ENCODE peak calls at places on chromosomes 7 and 10, in seven cellular contexts. Z, H, C, T, W, P and N are unnamed samples.

GRCh38 chr7:68892211-68892610 is 706.1 kb upstream of the AUTS2 start:
- DNase-seq in P (no peak), Z (peak), C (no peak), T (no peak), H (peak), W (no peak), N (peak)

GRCh38 chr7:134480730-134481129 is 21.8 kb upstream of the AKR1B1 start:
- DNase-seq in H (peak), P (peak), Z (peak), C (peak), W (no peak), T (peak), N (peak)

GRCh38 chr7:82789883-82790609 is 346.5 kb upstream of the CACNA2D1 start:
- DNase-seq in P (peak), C (no peak), T (no peak), Z (no peak), H (peak), W (no peak), N (no peak)

GRCh38 chr7:23654508-23654907 is 25.5 kb upstream of the FAM221A start:
- DNase-seq in C (peak), Z (peak), T (no peak), H (no peak), P (peak), W (peak), N (peak)

GRCh38 chr7:1033546-1034145 is 10.7 kb upstream of the GPR146 start:
- DNase-seq in W (no peak), Z (no peak), T (no peak), H (no peak), P (no peak), C (no peak), N (no peak)

GRCh38 chr7:2012981-2013380 is 219.8 kb downstream of the MAD1L1 start:
- DNase-seq in T (no peak), H (peak), Z (no peak), W (peak), C (no peak), P (peak), N (no peak)

GRCh38 chr10:132310701-132311337 is 3.1 kb upstream of the STK32C start:
- DNase-seq in W (no peak), H (no peak), Z (no peak), C (no peak), T (no peak), P (no peak), N (peak)

GRCh38 chr10:123870260-123870659 is 21.3 kb downstream of the CPXM2 start:
- DNase-seq in P (peak), C (no peak), W (no peak), Z (no peak), H (peak), T (no peak), N (no peak)

GRCh38 chr10:26357203-26357602 is 80.9 kb upstream of the APBB1IP start:
- DNase-seq in T (no peak), Z (peak), P (no peak), H (no peak), C (no peak), W (no peak), N (no peak)

GRCh38 chr10:127123626-127124025 is 72.8 kb downstream of the INSYN2A start:
- DNase-seq in T (no peak), C (no peak), Z (no peak), H (peak), W (no peak), P (peak), N (no peak)

GRCh38 chr10:11213156-11213555 is 195.5 kb downstream of the CELF2 start:
- DNase-seq in P (no peak), H (no peak), T (no peak), Z (no peak), C (no peak), W (no peak), N (no peak)

GRCh38 chr7:123096434-123096833 is 100.9 kb upstream of the TAS2R16 start:
- DNase-seq in P (peak), W (no peak), C (no peak), H (no peak), T (peak), Z (peak), N (peak)

GRCh38 chr10:49140306-49141175 is 6.7 kb upstream of the FAM170B start:
- DNase-seq in P (no peak), Z (no peak), C (no peak), W (no peak), H (no peak), T (no peak), N (no peak)

GRCh38 chr10:93437000-93437945 is 44.9 kb downstream of the MYOF start:
- DNase-seq in W (no peak), T (peak), H (peak), C (peak), P (peak), Z (peak), N (peak)

GRCh38 chr7:128347573-128348147 is 4.0 kb upstream of the RBM28 start:
- DNase-seq in C (peak), W (peak), P (peak), Z (peak), T (no peak), H (no peak), N (peak)

GRCh38 chr7:123692471-123692877 is 36.8 kb downstream of the LMOD2 start:
- DNase-seq in Z (no peak), P (no peak), C (no peak), H (no peak), W (no peak), T (no peak), N (no peak)

GRCh38 chr10:6781133-6781770 is 201.2 kb upstream of the PRKCQ start:
- DNase-seq in C (no peak), W (no peak), Z (no peak), T (no peak), P (no peak), H (no peak), N (no peak)
- H3K4me3 ChIP-seq in C (no peak), W (no peak), Z (no peak), T (peak), P (no peak), H (no peak), N (no peak)

GRCh38 chr10:44966816-44967509 is 7.4 kb downstream of the RASSF4 start:
- DNase-seq in Z (no peak), T (no peak), H (no peak), W (no peak), C (no peak), P (peak), N (no peak)
- TF ChIP-seq CTCF in Z (no peak), T (peak), H (peak), W (peak), C (no peak), P (no peak), N (peak)

DNA sequence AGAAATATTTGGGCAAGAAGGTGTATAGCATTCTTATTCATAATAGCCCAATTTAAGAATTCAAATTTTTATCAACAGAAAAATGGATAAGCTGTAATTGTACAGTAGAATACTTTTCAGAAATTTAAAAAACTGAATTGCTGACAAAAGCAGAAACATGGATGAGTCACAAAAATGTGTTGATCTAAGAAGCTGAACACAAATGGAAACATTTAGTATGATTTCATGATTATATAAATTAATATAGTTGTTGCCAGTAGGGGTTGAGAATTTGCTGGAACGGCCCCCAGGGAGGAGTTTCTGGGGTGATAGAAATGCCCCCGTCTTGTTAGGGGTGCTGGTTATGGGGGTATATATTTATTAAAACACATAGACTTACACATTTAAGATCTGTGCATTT is 179.1 kb downstream of the KLF6 start:
- DNase-seq in T (no peak), P (peak), C (no peak), H (no peak), Z (no peak), W (no peak), N (no peak)
- H3K4me3 ChIP-seq in T (no peak), P (no peak), C (no peak), H (no peak), Z (no peak), W (no peak), N (no peak)

GRCh38 chr10:47449979-47450378 is 33.9 kb downstream of the ANXA8 start:
- DNase-seq in T (no peak), W (no peak), H (no peak), Z (no peak), P (no peak), C (no peak), N (no peak)
- TF ChIP-seq CTCF in T (no peak), W (no peak), H (no peak), Z (no peak), P (no peak), C (no peak), N (no peak)

DNA sequence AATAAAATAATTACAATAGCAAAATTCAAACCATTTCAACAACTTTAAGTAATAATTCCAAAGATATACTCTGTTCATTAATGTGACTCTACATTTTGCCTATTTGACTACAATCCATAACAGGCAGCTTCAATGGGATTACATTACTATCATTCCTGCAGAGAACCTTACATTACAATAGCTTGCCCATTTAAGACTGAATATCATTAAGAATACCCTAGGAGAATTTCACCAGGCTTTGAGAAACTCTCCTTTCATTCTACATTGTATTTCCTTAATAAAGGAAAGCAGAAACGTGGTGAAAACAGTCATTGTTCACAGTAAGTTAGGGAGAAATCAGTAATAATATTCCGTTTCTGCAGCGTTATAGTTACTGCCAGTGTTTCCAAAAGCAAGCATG is 209.5 kb downstream of the GLI3 start:
- DNase-seq in W (no peak), P (no peak), Z (no peak), T (no peak), H (no peak), C (no peak), N (no peak)
- H3K4me3 ChIP-seq in W (no peak), P (no peak), Z (no peak), T (no peak), H (no peak), C (no peak), N (no peak)

GRCh38 chr7:157467496-157468212 is 130.8 kb downstream of the DNAJB6 start:
- DNase-seq in Z (no peak), W (no peak), P (no peak), T (no peak), H (no peak), C (no peak), N (no peak)

GRCh38 chr7:157464111-157464970 is 127.5 kb downstream of the DNAJB6 start:
- DNase-seq in Z (no peak), H (no peak), C (no peak), P (no peak), W (peak), T (no peak), N (no peak)

GRCh38 chr7:157464971-157465481 is 128.2 kb downstream of the DNAJB6 start:
- DNase-seq in P (no peak), Z (no peak), H (no peak), W (no peak), C (no peak), T (no peak), N (no peak)

GRCh38 chr7:157466473-157467261 is 129.9 kb downstream of the DNAJB6 start:
- DNase-seq in P (no peak), T (no peak), H (no peak), C (no peak), Z (no peak), W (no peak), N (no peak)

DNA sequence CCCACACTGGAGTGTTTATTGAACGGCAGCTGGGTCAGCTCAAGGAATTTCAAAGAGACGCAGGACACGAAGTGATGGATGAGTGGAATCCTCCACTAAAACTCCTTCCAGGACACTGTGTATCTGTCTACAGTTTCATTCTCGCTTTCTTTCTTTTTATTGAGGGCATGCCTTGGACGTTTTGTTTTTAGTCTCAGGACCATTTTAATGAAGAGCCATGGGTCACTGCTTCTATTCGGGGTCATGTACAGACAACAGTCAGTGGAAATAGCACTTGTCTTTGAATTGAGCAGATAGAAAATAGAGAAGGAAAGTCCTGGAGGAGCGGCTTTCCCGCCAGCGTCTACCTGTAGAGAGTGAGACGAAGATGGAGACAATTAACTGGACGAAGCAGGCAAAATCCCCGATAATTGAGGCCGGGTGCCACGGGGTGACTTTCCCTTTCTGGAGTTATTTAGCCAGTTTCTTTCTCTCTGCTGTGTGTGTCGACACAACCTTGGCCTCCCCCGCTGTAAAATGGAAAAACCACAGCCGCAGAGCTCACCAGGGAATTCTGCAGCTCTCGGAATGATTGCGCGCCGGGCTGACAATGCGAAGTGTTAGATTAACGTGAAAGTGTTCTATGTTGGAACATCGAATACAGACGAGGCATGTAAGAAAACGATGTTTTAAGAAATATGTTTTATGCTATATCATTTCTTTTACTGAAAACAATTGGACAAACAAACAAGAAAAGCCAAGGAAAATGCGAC is 129.0 kb downstream of the DNAJB6 start:
- DNase-seq in H (no peak), C (no peak), Z (no peak), T (no peak), P (peak), W (no peak), N (no peak)
- TF ChIP-seq CTCF in H (no peak), C (no peak), Z (no peak), T (no peak), P (no peak), W (no peak), N (no peak)